ENCODE peak calls at places on chromosomes 7 and 10, in four cellular contexts. C, R, D and E are unnamed samples.

GRCh38 chr7:106959753-106960152 is 84.8 kb upstream of the PRKAR2B start:
- DNase-seq in R (no peak), D (peak), C (no peak), E (no peak)

GRCh38 chr7:14691597-14692203 is 210.9 kb downstream of the DGKB start:
- DNase-seq in C (peak), R (peak), D (peak), E (peak)

GRCh38 chr7:31748084-31748483 is 61.1 kb downstream of the PPP1R17 start:
- DNase-seq in D (no peak), C (no peak), R (no peak), E (no peak)

GRCh38 chr10:123858039-123858740 is 33.4 kb downstream of the CPXM2 start:
- DNase-seq in C (no peak), D (no peak), R (no peak), E (no peak)

GRCh38 chr7:149866139-149866785 is 7.5 kb upstream of the ATP6V0E2 start:
- DNase-seq in D (no peak), R (no peak), C (no peak), E (no peak)

GRCh38 chr10:131928248-131929095 is 27.7 kb downstream of the PPP2R2D start:
- DNase-seq in C (no peak), D (no peak), R (no peak), E (no peak)

GRCh38 chr7:132187869-132188789 is 388.1 kb downstream of the PLXNA4 start:
- DNase-seq in R (no peak), C (no peak), D (no peak), E (no peak)

GRCh38 chr7:132380065-132380464 is 196.2 kb downstream of the PLXNA4 start:
- DNase-seq in D (no peak), R (peak), C (no peak), E (peak)

GRCh38 chr7:50860598-50860997 is 77.9 kb upstream of the GRB10 start:
- DNase-seq in D (no peak), C (no peak), R (peak), E (peak)

GRCh38 chr10:88728107-88728763 is 22.2 kb downstream of the LIPK start:
- DNase-seq in R (no peak), D (peak), C (no peak), E (no peak)

GRCh38 chr7:135111379-135111778 is 36.5 kb upstream of the TMEM140 start:
- DNase-seq in C (no peak), D (no peak), R (no peak), E (no peak)

GRCh38 chr10:60654813-60655464 is 123.3 kb upstream of the CDK1 start:
- DNase-seq in C (no peak), D (no peak), R (no peak), E (no peak)